ENCODE peak calls at places on chromosome 17, in nine cellular contexts. I, L, A, B, Y, X, Q, G and K are unnamed samples.

GRCh38 chr17:2125013-2125535 is 70.2 kb downstream of the HIC1 start:
- DNase-seq in Q (peak; percentile 28), A (no peak), B (no peak), I (no peak), Y (no peak), L (peak; percentile 92), G (peak; percentile 88), X (no peak), K (no peak)

GRCh38 chr17:32497431-32498205 is 10.8 kb downstream of the CDK5R1 start:
- DNase-seq in Q (peak; percentile 21), G (peak; percentile 41), Y (peak; percentile 41), B (no peak), X (no peak), L (no peak), I (no peak), A (no peak), K (no peak)

GRCh38 chr17:29143894-29144293 is 36.3 kb downstream of the MYO18A start:
- DNase-seq in B (peak; percentile 35), A (no peak), Q (peak; percentile 62), G (no peak), L (peak; percentile 28), Y (peak; percentile 67), I (peak; percentile 50), X (peak; percentile 67), K (no peak)

GRCh38 chr17:64234961-64235360 is 28.1 kb downstream of the TEX2 start:
- DNase-seq in A (no peak), I (no peak), X (no peak), L (no peak), Y (no peak), B (no peak), G (no peak), Q (no peak), K (no peak)

GRCh38 chr17:56896968-56897359 is 16.9 kb downstream of the TRIM25 start:
- DNase-seq in G (no peak), B (no peak), L (no peak), I (no peak), Y (no peak), Q (no peak), A (no peak), X (no peak), K (no peak)

GRCh38 chr17:14717849-14718248 is 417.0 kb downstream of the HS3ST3B1 start:
- DNase-seq in Y (no peak), I (no peak), G (no peak), B (no peak), L (no peak), X (no peak), A (no peak), Q (no peak), K (no peak)

GRCh38 chr17:79412110-79412509 is 198.7 kb downstream of the RBFOX3 start:
- DNase-seq in L (no peak), B (no peak), Y (no peak), I (no peak), Q (no peak), X (no peak), G (no peak), A (no peak), K (no peak)

GRCh38 chr17:58300336-58300735 is 19.6 kb upstream of the MPO start:
- DNase-seq in Y (no peak), Q (no peak), B (no peak), X (no peak), I (no peak), L (no peak), G (no peak), A (no peak), K (no peak)

GRCh38 chr17:77480509-77481215 is 339.9 kb downstream of the SEC14L1 start:
- DNase-seq in B (no peak), Y (no peak), I (peak; percentile 45), Q (no peak), A (no peak), G (no peak), X (no peak), L (no peak), K (no peak)

GRCh38 chr17:77483128-77483598 is 342.4 kb downstream of the SEC14L1 start:
- DNase-seq in Q (no peak), L (no peak), X (no peak), A (no peak), B (no peak), Y (no peak), G (no peak), I (no peak), K (no peak)

GRCh38 chr17:77479817-77480508 is 339.2 kb downstream of the SEC14L1 start:
- DNase-seq in Q (no peak), A (no peak), X (no peak), I (peak; percentile 56), B (no peak), Y (no peak), L (peak; percentile 34), G (no peak), K (no peak)

GRCh38 chr17:77482375-77483127 is 341.8 kb downstream of the SEC14L1 start:
- DNase-seq in Y (no peak), A (no peak), L (no peak), Q (no peak), G (no peak), X (no peak), B (no peak), I (no peak), K (no peak)

DNA sequence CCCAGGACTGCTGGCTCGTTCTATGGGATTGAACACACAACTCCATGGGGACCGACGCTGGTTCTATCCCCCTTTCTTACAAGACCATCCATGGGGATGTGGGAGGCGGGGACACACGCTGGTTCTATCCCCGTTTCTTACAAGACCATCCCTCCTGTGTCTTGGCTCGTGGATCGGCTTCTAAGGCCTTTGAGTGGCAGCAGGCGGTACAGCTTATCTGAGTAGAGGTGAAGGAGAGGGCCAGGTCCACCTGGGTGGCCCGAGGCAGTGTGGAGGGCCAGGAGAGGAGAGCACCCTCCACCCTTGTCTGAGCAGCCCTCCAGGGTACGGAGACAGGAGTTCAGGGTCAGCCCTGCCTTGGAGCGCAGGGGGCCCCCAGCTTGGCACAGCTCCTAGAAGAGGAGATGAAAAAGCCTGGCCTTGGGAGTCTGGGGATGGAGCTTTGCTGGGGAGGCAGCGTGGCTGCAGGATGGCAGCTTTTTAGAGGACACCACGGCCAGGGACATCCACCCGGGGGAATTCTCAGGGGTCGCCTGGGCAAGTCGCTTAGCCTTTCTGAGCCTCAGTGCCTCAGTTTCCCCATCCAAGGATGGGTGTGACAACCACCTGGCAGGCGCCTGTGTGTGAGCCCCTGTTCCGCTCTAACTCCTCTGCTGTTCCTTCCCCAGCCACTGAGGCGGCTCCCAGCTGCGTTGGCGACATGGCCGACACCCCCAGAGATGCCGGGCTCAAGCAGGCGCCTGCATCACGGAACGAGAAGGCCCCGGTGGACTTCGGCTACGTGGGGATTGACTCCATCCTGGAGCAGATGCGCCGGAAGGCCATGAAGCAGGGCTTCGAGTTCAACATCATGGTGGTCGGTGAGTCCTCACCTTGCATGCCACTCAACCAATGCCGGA is 341.0 kb downstream of the SEC14L1 start:
- DNase-seq in Q (no peak), Y (no peak), A (no peak), B (no peak), I (no peak), G (no peak), X (no peak), L (no peak), K (no peak)
- H3K4me2 ChIP-seq in Q (no peak overlapping the region), Y (no peak overlapping the region), A (no peak overlapping the region), B (no peak overlapping the region), I (no peak overlapping the region), G (no peak overlapping the region), X (no peak overlapping the region), L (no peak overlapping the region), K (no peak overlapping the region)

GRCh38 chr17:82656266-82656665 is 8.0 kb upstream of the WDR45B start:
- DNase-seq in Q (no peak), A (no peak), G (no peak), I (no peak), L (no peak), B (no peak), X (no peak), Y (no peak), K (no peak)

GRCh38 chr17:82655523-82655922 is 7.3 kb upstream of the WDR45B start:
- DNase-seq in G (no peak), A (no peak), B (no peak), L (no peak), Q (no peak), Y (no peak), I (no peak), X (no peak), K (no peak)

GRCh38 chr17:82657926-82658325 is 9.7 kb upstream of the WDR45B start:
- DNase-seq in L (no peak), B (no peak), Y (no peak), X (no peak), I (no peak), Q (no peak), G (no peak), A (no peak), K (no peak)

GRCh38 chr17:82653651-82654528 is 5.6 kb upstream of the WDR45B start:
- DNase-seq in A (no peak), I (no peak), Y (no peak), G (no peak), X (no peak), B (no peak), L (no peak), Q (no peak), K (no peak)

DNA sequence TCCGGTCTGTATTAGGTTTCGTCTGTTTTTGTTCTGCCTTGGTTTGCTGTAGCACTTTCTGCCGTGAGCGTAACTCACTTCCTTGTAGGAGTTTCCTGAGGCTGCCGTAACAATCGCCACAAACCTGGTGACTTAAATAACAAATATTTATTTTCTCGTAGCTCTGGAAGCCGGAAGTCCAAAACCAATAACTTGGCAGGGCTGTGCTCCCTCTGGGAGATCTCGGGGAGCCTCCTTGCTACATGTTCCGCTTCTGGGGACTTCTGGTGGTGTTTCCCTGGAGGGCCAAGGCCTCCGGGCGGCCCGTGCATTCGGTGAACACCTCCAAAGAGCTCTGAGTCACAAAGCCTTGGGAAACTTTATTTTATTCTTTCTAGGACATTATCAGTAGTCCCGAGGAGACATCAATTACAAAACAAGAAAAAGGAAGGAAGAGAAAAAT is 6.8 kb upstream of the WDR45B start:
- DNase-seq in L (no peak), X (no peak), Y (peak; percentile 48), A (no peak), G (no peak), I (no peak), B (peak; percentile 70), Q (no peak), K (no peak)
- H3K4me2 ChIP-seq in L (no peak overlapping the region), X (no peak overlapping the region), Y (peak overlapping the region; percentile 33), A (no peak overlapping the region), G (no peak overlapping the region), I (no peak overlapping the region), B (peak overlapping the region; percentile 47), Q (no peak overlapping the region), K (no peak overlapping the region)

GRCh38 chr17:27495460-27495859 is 39.2 kb downstream of the KSR1 start:
- DNase-seq in L (no peak), Y (no peak), I (no peak), Q (no peak), B (no peak), G (no peak), A (no peak), X (no peak), K (no peak)

GRCh38 chr17:27496005-27496404 is 39.8 kb downstream of the KSR1 start:
- DNase-seq in Q (no peak), A (no peak), Y (no peak), X (no peak), B (no peak), G (no peak), L (no peak), I (no peak), K (no peak)

GRCh38 chr17:27493088-27493487 is 36.8 kb downstream of the KSR1 start:
- DNase-seq in G (no peak), L (no peak), Y (no peak), B (no peak), I (no peak), A (no peak), X (no peak), Q (no peak), K (no peak)

GRCh38 chr17:27492470-27492869 is 36.2 kb downstream of the KSR1 start:
- DNase-seq in Y (no peak), Q (no peak), G (peak; percentile 38), X (no peak), I (no peak), L (no peak), B (no peak), A (no peak), K (no peak)

GRCh38 chr17:27494192-27495091 is 38.2 kb downstream of the KSR1 start:
- DNase-seq in Q (peak; percentile 83), L (peak; percentile 42), B (peak; percentile 84), X (no peak), A (no peak), I (peak; percentile 69), G (peak; percentile 57), Y (peak; percentile 83), K (peak; percentile 51)
- H3K4me2 ChIP-seq in Q (peak overlapping the region; percentile 76), L (no peak overlapping the region), B (peak overlapping the region; percentile 85), X (no peak overlapping the region), A (no peak overlapping the region), I (peak overlapping the region; percentile 52), G (peak overlapping the region; percentile 54), Y (peak overlapping the region; percentile 88), K (peak overlapping the region; percentile 80)

GRCh38 chr17:40623419-40624217 is 24.0 kb downstream of the SMARCE1 start:
- DNase-seq in Y (no peak), I (no peak), A (no peak), L (no peak), B (no peak), G (no peak), Q (no peak), X (no peak), K (no peak)
- H3K4me2 ChIP-seq in Y (no peak overlapping the region), I (no peak overlapping the region), A (no peak overlapping the region), L (no peak overlapping the region), B (no peak overlapping the region), G (no peak overlapping the region), Q (no peak overlapping the region), X (no peak overlapping the region), K (no peak overlapping the region)